ENCODE peak calls at places on chromosomes 4 and X, in six cellular contexts. E is endothelial cell of umbilical vein; P is RWPE1; K is CD4-positive, alpha-beta T cell; M is suprapubic skin; U is GM13976. S is an unnamed sample.

GRCh38 chr4:132001542-132001941 is 1147.6 kb upstream of the PCDH10 start:
- DNase-seq in E (no peak), P (peak), K (no peak), M (no peak), U (no peak), S (peak)

GRCh38 chr4:114132830-114133229 is 153.4 kb upstream of the ARSJ start:
- DNase-seq in E (no peak), P (no peak), K (no peak), M (no peak), U (no peak), S (peak)

GRCh38 chrX:154123241-154124219 is 20.5 kb upstream of the OPN1LW start:
- DNase-seq in E (peak), P (no peak), K (no peak), M (no peak), U (peak), S (peak)

GRCh38 chr4:16250665-16251365 is 24.5 kb upstream of the TAPT1 start:
- DNase-seq in E (no peak), P (no peak), K (no peak), M (no peak), U (no peak), S (peak)

GRCh38 chr4:185513489-185514181 is 21.7 kb downstream of the PDLIM3 start:
- DNase-seq in E (peak), P (no peak), K (no peak), M (no peak), U (no peak), S (peak)

GRCh38 chrX:146887020-146887419 is 72.5 kb upstream of the CXorf51A start:
- DNase-seq in E (no peak), P (no peak), K (no peak), M (no peak), U (no peak), S (no peak)

GRCh38 chrX:153627675-153628111 is 19.3 kb upstream of the DUSP9 start:
- DNase-seq in E (no peak), P (no peak), K (no peak), M (no peak), U (no peak), S (no peak)

GRCh38 chr4:145216532-145216931 is 36.1 kb upstream of the OTUD4 start:
- DNase-seq in E (peak), P (peak), K (no peak), M (no peak), U (no peak), S (peak)

GRCh38 chr4:123399638-123400358 is 3.2 kb downstream of the SPRY1 start:
- DNase-seq in E (peak), P (no peak), K (no peak), M (no peak), U (no peak), S (peak)

GRCh38 chr4:178752954-178753525 is 1310.8 kb upstream of the AGA start:
- DNase-seq in E (no peak), P (no peak), K (no peak), M (no peak), U (no peak), S (no peak)

GRCh38 chrX:48785525-48786214 is 720 bp upstream of the GATA1 start:
- DNase-seq in E (no peak), P (no peak), K (no peak), M (no peak), U (no peak), S (no peak)

GRCh38 chrX:2484721-2485459 is 15.9 kb downstream of the DHRSX start:
- DNase-seq in E (no peak), P (peak), K (no peak), M (no peak), U (no peak), S (peak)

GRCh38 chr4:153640476-153640802 is 43.6 kb upstream of the TLR2 start:
- DNase-seq in E (no peak), P (no peak), K (no peak), M (no peak), U (no peak), S (no peak)

GRCh38 chr4:157075811-157076577 is at the start of gene GLRB:
- DNase-seq in E (peak), P (peak), K (no peak), M (no peak), U (peak), S (peak)

GRCh38 chrX:105460366-105460765 is 239.9 kb upstream of the TEX13A start:
- DNase-seq in E (no peak), P (no peak), K (no peak), M (no peak), U (no peak), S (peak)

GRCh38 chrX:78839711-78840110 is 92.2 kb downstream of the LPAR4 start:
- DNase-seq in E (no peak), P (no peak), K (no peak), M (no peak), U (no peak), S (no peak)

GRCh38 chr4:150323551-150324325 is 245.5 kb downstream of the DCLK2 start:
- DNase-seq in E (peak), P (no peak), K (no peak), M (no peak), U (no peak), S (no peak)

GRCh38 chr4:176238819-176239218 is 30.2 kb downstream of the ASB5 start:
- DNase-seq in E (peak), P (no peak), K (no peak), M (no peak), U (no peak), S (peak)

GRCh38 chrX:110569506-110569905 is 210.9 kb downstream of the RTL9 start:
- DNase-seq in E (no peak), P (no peak), K (no peak), M (no peak), U (no peak), S (no peak)

GRCh38 chr4:53273726-53274125 is 92.1 kb downstream of the SCFD2 start:
- DNase-seq in E (no peak), P (no peak), K (no peak), M (no peak), U (no peak), S (peak)

GRCh38 chrX:138986866-138987265 is 275.3 kb upstream of the FGF13 start:
- DNase-seq in E (no peak), P (no peak), K (no peak), M (no peak), U (no peak), S (no peak)

GRCh38 chr4:176238157-176238608 is 30.8 kb downstream of the ASB5 start:
- DNase-seq in E (peak), P (no peak), K (no peak), M (no peak), U (no peak), S (peak)

GRCh38 chr4:91279899-91280298 is 1023.9 kb upstream of the GRID2 start:
- DNase-seq in E (no peak), P (no peak), K (no peak), M (no peak), U (no peak), S (no peak)

GRCh38 chrX:57652705-57653104 is 27.4 kb downstream of the NLRP2B start:
- DNase-seq in E (no peak), P (no peak), K (no peak), M (no peak), U (no peak), S (no peak)

GRCh38 chr4:20496078-20496477 is 204.2 kb upstream of the PACRGL start:
- DNase-seq in E (no peak), P (no peak), K (no peak), M (no peak), U (no peak), S (no peak)

GRCh38 chrX:135112096-135112729 is 8.1 kb downstream of the ETDB start:
- DNase-seq in E (peak), P (peak), K (no peak), M (no peak), U (no peak), S (peak)

GRCh38 chr4:104967034-104967401 is 179.7 kb upstream of the TET2 start:
- DNase-seq in E (no peak), P (peak), K (no peak), M (no peak), U (no peak), S (no peak)

GRCh38 chr4:136935305-136935704 is 597.0 kb downstream of the PCDH18 start:
- DNase-seq in E (no peak), P (no peak), K (no peak), M (no peak), U (no peak), S (no peak)

GRCh38 chrX:84248226-84248625 is 60.2 kb upstream of the RPS6KA6 start:
- DNase-seq in E (no peak), P (no peak), K (no peak), M (no peak), U (no peak), S (peak)

GRCh38 chrX:112819813-112820212 is 20.8 kb downstream of the AMOT start:
- DNase-seq in E (no peak), P (no peak), K (no peak), M (no peak), U (no peak), S (no peak)

GRCh38 chr4:90198086-90198847 is 71.1 kb downstream of the CCSER1 start:
- DNase-seq in E (no peak), P (no peak), K (no peak), M (no peak), U (no peak), S (no peak)

GRCh38 chrX:39196192-39197102 is 395.2 kb downstream of the MID1IP1 start:
- DNase-seq in E (no peak), P (peak), K (peak), M (no peak), U (peak), S (peak)

GRCh38 chr4:177051473-177052060 is 258.1 kb upstream of the NEIL3 start:
- DNase-seq in E (peak), P (no peak), K (no peak), M (no peak), U (peak), S (peak)

GRCh38 chr4:1239141-1239948 is 9.6 kb downstream of the CTBP1 start:
- DNase-seq in E (no peak), P (no peak), K (peak), M (peak), U (no peak), S (no peak)

GRCh38 chr4:182922551-182923284 is 5.5 kb upstream of the DCTD start:
- DNase-seq in E (no peak), P (no peak), K (no peak), M (no peak), U (no peak), S (peak)

GRCh38 chr4:173935622-173936405 is 347.7 kb downstream of the FBXO8 start:
- DNase-seq in E (no peak), P (no peak), K (no peak), M (no peak), U (no peak), S (peak)

GRCh38 chr4:1113311-1114009 is at the start of gene RNF212:
- DNase-seq in E (peak), P (peak), K (peak), M (no peak), U (no peak), S (peak)

GRCh38 chr4:5051210-5051691 is at the start of gene STK32B:
- DNase-seq in E (peak), P (peak), K (no peak), M (peak), U (peak), S (peak)

GRCh38 chrX:106621836-106622235 is 10.1 kb downstream of the RADX start:
- DNase-seq in E (no peak), P (no peak), K (no peak), M (no peak), U (no peak), S (no peak)

GRCh38 chrX:106615041-106615440 is 3.3 kb downstream of the RADX start:
- DNase-seq in E (no peak), P (no peak), K (no peak), M (no peak), U (no peak), S (no peak)

DNA sequence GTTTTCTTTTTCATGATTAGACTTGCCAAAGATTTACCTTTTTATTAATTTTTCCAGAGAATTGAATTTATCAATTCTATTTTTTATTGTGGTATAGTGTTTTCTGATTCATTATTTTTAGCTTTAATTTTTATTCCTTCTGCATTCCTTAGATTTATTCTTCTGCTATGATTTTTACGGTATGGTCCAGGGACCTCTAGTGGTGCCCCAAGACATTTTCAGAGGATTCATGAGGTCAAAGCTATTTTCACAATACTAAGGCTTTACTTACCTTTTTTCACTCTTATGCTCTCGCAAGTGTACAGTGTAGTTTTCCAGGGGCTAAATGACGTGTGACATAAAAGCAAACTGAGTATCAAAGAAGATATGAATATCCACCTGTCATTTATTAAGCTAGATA is 8.0 kb downstream of the RADX start:
- DNase-seq in E (peak), P (no peak), K (no peak), M (no peak), U (no peak), S (peak)
- TF ChIP-seq CTCF in E (no peak), P (peak), K (no peak), M (no peak), U (peak), S (peak)

GRCh38 chr4:186557061-186557460 is 1.7 kb upstream of the MTNR1A start:
- DNase-seq in E (no peak), P (no peak), K (no peak), M (no peak), U (no peak), S (no peak)

GRCh38 chr4:186554485-186554884 is 882 bp downstream of the MTNR1A start:
- DNase-seq in E (no peak), P (peak), K (no peak), M (no peak), U (no peak), S (peak)

GRCh38 chr4:186557486-186557885 is 2.1 kb upstream of the MTNR1A start:
- DNase-seq in E (no peak), P (no peak), K (no peak), M (no peak), U (no peak), S (peak)

GRCh38 chr4:186553717-186554116 is 1.6 kb downstream of the MTNR1A start:
- DNase-seq in E (no peak), P (no peak), K (no peak), M (no peak), U (no peak), S (no peak)

DNA sequence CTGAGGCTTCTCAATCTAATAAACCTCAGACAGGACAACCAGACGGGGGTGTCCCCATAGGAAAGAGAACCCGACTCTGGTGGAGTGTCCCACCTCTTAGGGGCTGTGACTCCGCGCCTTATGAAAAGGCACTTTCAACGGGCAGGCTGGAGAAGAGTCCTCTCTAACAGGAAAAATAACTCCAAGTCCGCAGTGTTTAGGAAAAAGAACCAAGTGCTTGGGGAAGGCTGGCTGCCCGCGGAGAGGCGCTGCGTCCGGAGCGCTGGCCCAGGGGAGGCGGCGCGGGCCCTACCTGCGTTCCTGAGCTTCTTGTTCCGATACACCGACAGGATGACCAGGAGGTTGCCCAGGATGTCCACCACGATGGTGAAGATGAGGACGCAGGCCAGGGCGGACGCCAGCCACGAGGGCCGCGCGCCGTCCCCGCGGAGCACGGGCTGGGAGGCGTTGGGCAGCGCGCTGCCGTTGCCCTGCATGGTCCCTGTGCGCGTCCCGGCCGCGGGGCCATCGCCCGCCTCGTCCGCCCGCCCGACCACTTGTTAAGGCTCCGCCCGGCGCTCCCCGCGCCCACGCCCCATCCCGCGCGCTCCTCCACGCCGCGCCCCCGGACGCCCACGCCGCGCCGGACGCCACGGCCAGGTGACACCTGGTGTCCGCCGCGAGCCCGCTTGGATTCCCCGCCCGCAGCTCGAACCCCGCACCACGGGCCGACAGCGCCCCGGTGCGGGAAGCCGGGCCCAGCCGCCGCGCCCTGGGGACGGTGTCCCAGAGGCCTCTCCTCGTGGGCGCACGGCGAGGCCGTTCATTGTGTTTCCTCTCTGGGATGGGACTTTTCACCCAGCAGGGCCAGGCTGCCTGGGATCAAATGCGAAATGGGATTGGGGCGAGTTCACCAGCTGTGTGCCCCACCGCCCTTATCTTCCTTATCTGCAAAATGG is at the start of gene MTNR1A:
- DNase-seq in E (no peak), P (peak), K (no peak), M (no peak), U (no peak), S (peak)
- TF ChIP-seq CTCF in E (no peak), P (peak), K (no peak), M (no peak), U (no peak), S (no peak)

DNA sequence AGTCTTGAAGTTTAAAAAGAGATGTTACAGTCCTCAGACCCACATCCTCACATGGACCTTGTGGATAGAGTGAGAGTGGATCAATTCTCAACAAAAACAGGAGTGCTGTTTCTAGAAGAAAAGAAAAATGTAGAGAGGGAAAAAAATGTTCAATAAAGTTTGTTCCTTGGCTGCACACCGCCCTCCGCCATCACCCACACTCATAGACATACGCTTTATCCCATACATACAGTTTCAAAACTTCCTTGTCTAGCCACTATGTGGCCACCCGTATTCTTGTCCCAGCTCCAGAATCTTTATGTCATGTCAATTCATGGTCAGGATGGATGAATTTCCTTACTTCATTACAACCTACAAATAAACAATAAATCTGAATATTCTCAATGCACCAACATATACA is 23.5 kb upstream of the ELF2 start:
- DNase-seq in E (no peak), P (no peak), K (no peak), M (no peak), U (no peak), S (no peak)
- TF ChIP-seq CTCF in E (no peak), P (no peak), K (no peak), M (no peak), U (no peak), S (no peak)

DNA sequence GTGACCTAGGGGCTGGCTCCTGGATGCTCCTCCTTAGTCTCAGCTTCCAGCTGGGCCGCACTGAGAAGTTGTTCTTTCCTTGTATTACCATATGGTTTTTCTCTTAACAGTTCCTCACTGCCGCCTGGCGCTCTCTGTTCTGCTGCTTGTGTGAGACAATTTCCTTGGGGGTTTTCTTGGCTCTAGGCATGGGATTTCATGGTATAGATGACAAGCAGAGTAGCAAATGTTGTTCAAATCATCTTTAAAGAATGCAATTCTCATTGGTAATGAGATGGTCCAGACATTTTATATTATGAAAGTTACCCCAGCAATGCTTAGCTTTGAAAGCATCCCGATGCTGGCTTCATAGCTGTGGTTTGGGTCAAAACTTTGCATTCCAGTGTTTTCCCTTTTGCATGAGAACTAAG is 37.6 kb downstream of the SEPTIN11 start:
- DNase-seq in E (no peak), P (no peak), K (no peak), M (no peak), U (no peak), S (peak)
- TF ChIP-seq CTCF in E (no peak), P (no peak), K (no peak), M (no peak), U (no peak), S (peak)

GRCh38 chr4:82567444-82567843 is 5.7 kb upstream of the TMEM150C start:
- DNase-seq in E (no peak), P (no peak), K (no peak), M (no peak), U (no peak), S (no peak)

GRCh38 chr4:82562553-82562854 is 716 bp upstream of the TMEM150C start:
- DNase-seq in E (no peak), P (no peak), K (no peak), M (no peak), U (no peak), S (no peak)

GRCh38 chr4:82560853-82561744 is 689 bp downstream of the TMEM150C start:
- DNase-seq in E (peak), P (no peak), K (no peak), M (no peak), U (peak), S (no peak)

GRCh38 chr4:82559735-82560120 is 2.1 kb downstream of the TMEM150C start:
- DNase-seq in E (no peak), P (no peak), K (no peak), M (no peak), U (no peak), S (no peak)

GRCh38 chr4:82561745-82562552 is at the start of gene TMEM150C:
- DNase-seq in E (peak), P (peak), K (no peak), M (no peak), U (peak), S (peak)
- TF ChIP-seq CTCF in E (no peak), P (no peak), K (no peak), M (no peak), U (no peak), S (no peak)

DNA sequence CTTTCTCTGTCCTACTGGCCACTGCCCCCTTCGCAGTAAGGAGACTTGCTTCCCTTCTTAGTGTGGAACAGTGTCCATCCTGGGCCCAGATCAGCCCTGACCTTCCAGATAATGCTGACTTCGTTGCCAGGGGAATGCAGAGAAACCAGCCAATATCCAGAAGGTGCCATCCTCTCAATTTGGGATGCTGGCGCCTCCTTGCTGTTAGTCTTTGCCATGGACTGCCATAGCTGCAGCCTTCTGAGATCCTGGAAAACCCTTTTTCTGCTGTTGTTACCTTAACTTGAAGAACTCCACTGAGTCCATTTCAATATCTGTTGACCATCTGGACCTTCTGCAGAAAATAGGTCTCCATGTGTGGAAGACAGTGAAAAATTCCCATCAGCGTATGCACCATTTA is 21.8 kb downstream of the RAI2 start:
- DNase-seq in E (no peak), P (no peak), K (no peak), M (no peak), U (no peak), S (no peak)
- TF ChIP-seq CTCF in E (no peak), P (no peak), K (no peak), M (no peak), U (no peak), S (peak)